ENCODE peak calls at places on chromosomes 5 and 9, in five cellular contexts. Z, S, G, V and H are unnamed samples.

GRCh38 chr9:123954518-123954917 is 24.6 kb upstream of the DENND1A start:
- DNase-seq in Z (no peak), S (no peak), G (no peak), V (no peak), H (no peak)

GRCh38 chr5:97471951-97472350 is 288.9 kb upstream of the RIOK2 start:
- DNase-seq in Z (no peak), S (no peak), G (no peak), V (no peak), H (no peak)

GRCh38 chr5:168415971-168416370 is 70.3 kb upstream of the RARS1 start:
- DNase-seq in Z (no peak), S (no peak), G (no peak), V (no peak), H (no peak)

GRCh38 chr5:148107608-148108007 is 43.8 kb downstream of the SPINK5 start:
- DNase-seq in Z (no peak), S (no peak), G (no peak), V (peak; percentile 35), H (no peak)

GRCh38 chr5:14342306-14342705 is 199.2 kb downstream of the TRIO start:
- DNase-seq in Z (peak; percentile 66), S (no peak), G (no peak), V (peak; percentile 77), H (peak; percentile 34)

GRCh38 chr5:172798422-172799215 is 27.6 kb upstream of the DUSP1 start:
- DNase-seq in Z (peak; percentile 94), S (peak; percentile 49), G (peak; percentile 49), V (peak; percentile 71), H (no peak)

GRCh38 chr5:94276751-94277150 is 341.7 kb downstream of the KIAA0825 start:
- DNase-seq in Z (no peak), S (no peak), G (no peak), V (no peak), H (no peak)

GRCh38 chr9:137064027-137064879 is 6.1 kb downstream of the SAPCD2 start:
- DNase-seq in Z (no peak), S (peak; percentile 79), G (peak; percentile 54), V (peak; percentile 31), H (peak; percentile 85)

GRCh38 chr9:81312346-81312745 is 377.0 kb downstream of the TLE1 start:
- DNase-seq in Z (no peak), S (no peak), G (no peak), V (peak; percentile 32), H (no peak)

GRCh38 chr5:80863708-80864107 is 96.5 kb upstream of the RASGRF2 start:
- DNase-seq in Z (no peak), S (no peak), G (no peak), V (no peak), H (no peak)

GRCh38 chr5:143313298-143313852 is 90.1 kb downstream of the NR3C1 start:
- DNase-seq in Z (no peak), S (no peak), G (no peak), V (peak; percentile 53), H (no peak)

GRCh38 chr5:143315214-143315613 is 88.3 kb downstream of the NR3C1 start:
- DNase-seq in Z (no peak), S (no peak), G (no peak), V (no peak), H (no peak)

GRCh38 chr5:143315929-143316328 is 87.6 kb downstream of the NR3C1 start:
- DNase-seq in Z (no peak), S (no peak), G (no peak), V (no peak), H (no peak)

GRCh38 chr5:143314123-143314522 is 89.4 kb downstream of the NR3C1 start:
- DNase-seq in Z (no peak), S (no peak), G (no peak), V (no peak), H (no peak)

DNA sequence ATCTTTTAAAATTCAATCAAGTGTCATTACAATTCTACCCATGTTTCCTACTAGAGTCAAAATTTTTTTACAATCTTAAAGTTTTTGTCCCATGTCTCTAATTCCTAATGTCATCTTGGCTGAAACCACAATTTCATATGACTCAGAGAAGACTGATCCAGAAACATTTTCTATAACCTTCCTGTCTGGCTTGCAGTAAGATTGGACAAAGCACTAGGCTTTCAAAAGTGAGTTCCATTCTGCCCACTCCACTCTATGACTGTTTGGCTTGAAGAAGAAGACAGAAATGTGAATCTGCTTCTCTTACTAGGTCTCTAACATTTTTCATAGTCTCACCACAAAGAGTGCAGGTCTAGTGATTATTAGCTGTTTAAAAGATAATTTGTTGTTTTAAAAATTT is 88.8 kb downstream of the NR3C1 start:
- DNase-seq in Z (peak; percentile 89), S (no peak), G (no peak), V (peak; percentile 69), H (no peak)
- TF ChIP-seq POLR2A in Z (no peak), S (no peak), G (no peak), V (no peak), H (no peak)

GRCh38 chr9:107637421-107638420 is 148.2 kb upstream of the KLF4 start:
- DNase-seq in Z (peak; percentile 98), S (peak; percentile 95), G (peak; percentile 96), V (peak; percentile 99), H (peak; percentile 88)
- TF ChIP-seq POLR2A in Z (peak; percentile 91), S (peak; percentile 79), G (peak; percentile 97), V (peak; percentile 80), H (peak; percentile 70)

DNA sequence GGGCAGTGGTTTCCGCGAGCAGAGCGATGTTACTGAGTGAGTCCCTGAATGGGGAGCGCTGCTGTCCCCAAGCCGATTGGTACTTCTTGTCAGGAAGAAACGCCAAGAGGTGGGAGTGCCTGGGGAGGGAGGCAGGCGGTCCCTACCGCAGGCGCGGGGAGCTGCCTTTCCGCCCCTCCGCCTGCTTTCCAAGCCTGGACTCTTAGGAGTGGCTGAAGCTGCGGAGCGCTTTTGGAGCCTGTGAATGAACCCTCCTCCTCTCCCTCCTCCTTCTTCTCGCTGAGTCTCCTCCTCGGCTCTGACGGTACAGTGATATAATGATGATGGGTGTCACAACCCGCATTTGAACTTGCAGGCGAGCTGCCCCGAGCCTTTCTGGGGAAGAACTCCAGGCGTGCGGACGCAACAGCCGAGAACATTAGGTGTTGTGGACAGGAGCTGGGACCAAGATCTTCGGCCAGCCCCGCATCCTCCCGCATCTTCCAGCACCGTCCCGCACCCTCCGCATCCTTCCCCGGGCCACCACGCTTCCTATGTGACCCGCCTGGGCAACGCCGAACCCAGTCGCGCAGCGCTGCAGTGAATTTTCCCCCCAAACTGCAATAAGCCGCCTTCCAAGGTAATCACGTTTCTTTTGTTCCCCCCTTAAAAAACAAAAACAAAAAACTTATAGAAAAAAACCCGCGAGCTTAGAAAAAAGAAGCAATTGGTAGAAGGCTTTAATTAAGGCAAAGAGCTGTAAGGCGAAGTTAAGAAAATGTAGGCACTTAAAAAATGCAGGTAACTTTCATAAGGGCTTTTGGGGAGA is at the start of gene VCAN:
- DNase-seq in Z (peak; percentile 82), S (peak; percentile 75), G (peak; percentile 55), V (no peak), H (peak; percentile 55)
- TF ChIP-seq POLR2A in Z (peak; percentile 49), S (no peak), G (no peak), V (no peak), H (peak; percentile 26)

GRCh38 chr5:159987031-159987674 is 21.8 kb upstream of the TTC1 start:
- DNase-seq in Z (peak; percentile 58), S (peak; percentile 80), G (peak; percentile 49), V (peak; percentile 58), H (peak; percentile 93)
- TF ChIP-seq POLR2A in Z (peak; percentile 26), S (no peak), G (no peak), V (no peak), H (no peak)

GRCh38 chr5:79754865-79755555 is 65.4 kb downstream of the CMYA5 start:
- DNase-seq in Z (no peak), S (no peak), G (no peak), V (no peak), H (no peak)
- TF ChIP-seq POLR2A in Z (no peak), S (no peak), G (no peak), V (no peak), H (no peak)

GRCh38 chr9:128721487-128722010 is 2.4 kb downstream of the ZDHHC12 start:
- DNase-seq in Z (no peak), S (no peak), G (no peak), V (no peak), H (no peak)

GRCh38 chr9:128724744-128725211 is 851 bp upstream of the ZDHHC12 start:
- DNase-seq in Z (peak; percentile 64), S (peak; percentile 88), G (peak; percentile 47), V (peak; percentile 70), H (peak; percentile 43)

GRCh38 chr9:128723352-128723865 is 518 bp downstream of the ZDHHC12 start:
- DNase-seq in Z (no peak), S (no peak), G (no peak), V (no peak), H (no peak)

GRCh38 chr9:128722380-128723351 is 1.3 kb downstream of the ZDHHC12 start:
- DNase-seq in Z (no peak), S (no peak), G (no peak), V (no peak), H (peak; percentile 48)

GRCh38 chr9:128723866-128724743 is at the start of gene ZDHHC12:
- DNase-seq in Z (peak; percentile 88), S (peak; percentile 97), G (peak; percentile 85), V (peak; percentile 95), H (peak; percentile 100)
- TF ChIP-seq POLR2A in Z (peak; percentile 21), S (no peak), G (no peak), V (peak; percentile 94), H (peak; percentile 96)

GRCh38 chr9:70559102-70559501 is 144.6 kb upstream of the KLF9 start:
- DNase-seq in Z (no peak), S (no peak), G (no peak), V (no peak), H (no peak)

GRCh38 chr9:70563010-70563409 is 148.6 kb upstream of the KLF9 start:
- DNase-seq in Z (no peak), S (no peak), G (no peak), V (no peak), H (no peak)

GRCh38 chr9:70561805-70562395 is 147.4 kb upstream of the KLF9 start:
- DNase-seq in Z (peak; percentile 63), S (no peak), G (no peak), V (no peak), H (no peak)

GRCh38 chr9:70563437-70564204 is 149.2 kb upstream of the KLF9 start:
- DNase-seq in Z (peak; percentile 76), S (no peak), G (no peak), V (no peak), H (peak; percentile 65)

GRCh38 chr9:70561111-70561510 is 146.7 kb upstream of the KLF9 start:
- DNase-seq in Z (no peak), S (no peak), G (no peak), V (no peak), H (no peak)
- TF ChIP-seq POLR2A in Z (no peak), S (no peak), G (no peak), V (no peak), H (no peak)

DNA sequence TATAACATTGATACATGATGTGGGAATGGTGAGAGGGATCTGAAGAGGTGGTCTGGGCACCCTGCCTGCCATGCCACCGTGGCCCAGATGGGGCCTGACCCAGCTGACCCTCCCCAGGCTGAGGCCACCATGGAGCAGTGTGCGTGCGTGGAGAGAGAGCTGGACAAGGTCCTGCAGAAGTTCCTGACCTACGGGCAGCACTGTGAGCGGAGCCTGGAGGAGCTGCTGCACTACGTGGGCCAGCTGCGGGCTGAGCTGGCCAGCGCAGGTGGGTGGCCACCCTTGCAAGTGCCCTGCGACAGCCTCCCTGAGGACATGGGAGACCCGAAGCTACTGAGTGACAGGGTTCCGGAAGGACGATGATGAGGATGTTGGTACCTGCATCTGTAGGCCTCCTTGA is 7.2 kb downstream of the RMND5B start:
- DNase-seq in Z (no peak), S (no peak), G (no peak), V (no peak), H (no peak)
- TF ChIP-seq POLR2A in Z (no peak), S (no peak), G (no peak), V (no peak), H (no peak)

GRCh38 chr9:19149230-19149629 is 21.9 kb upstream of the PLIN2 start:
- DNase-seq in Z (peak; percentile 52), S (no peak), G (no peak), V (no peak), H (no peak)
- TF ChIP-seq POLR2A in Z (no peak), S (no peak), G (no peak), V (no peak), H (no peak)